ENCODE peak calls at places on chromosomes 7 and 10, in seven cellular contexts. T, C, X, D, V, Z and B are unnamed samples.

GRCh38 chr10:117987242-117987909 is 59.4 kb downstream of the RAB11FIP2 start:
- DNase-seq in T (no peak), C (no peak), X (no peak), D (no peak), V (no peak), Z (no peak), B (no peak)

GRCh38 chr7:54898659-54899340 is 120.0 kb upstream of the EGFR start:
- DNase-seq in T (no peak), C (no peak), X (no peak), D (no peak), V (no peak), Z (no peak), B (no peak)

GRCh38 chr7:142782922-142783900 is 12.4 kb downstream of the PRSS2 start:
- DNase-seq in T (peak; percentile 66), C (peak; percentile 90), X (peak; percentile 83), D (peak; percentile 70), V (peak; percentile 96), Z (peak; percentile 89), B (peak; percentile 67)

GRCh38 chr7:91345449-91345848 is 81.2 kb downstream of the FZD1 start:
- DNase-seq in T (no peak), C (no peak), X (no peak), D (no peak), V (no peak), Z (no peak), B (no peak)

GRCh38 chr10:24503627-24504320 is 219.9 kb downstream of the ARHGAP21 start:
- DNase-seq in T (peak; percentile 36), C (peak; percentile 63), X (peak; percentile 63), D (peak; percentile 36), V (peak; percentile 66), Z (peak; percentile 77), B (peak; percentile 24)

GRCh38 chr7:90946711-90947501 is 317.3 kb upstream of the FZD1 start:
- DNase-seq in T (no peak), C (no peak), X (no peak), D (no peak), V (no peak), Z (no peak), B (no peak)

GRCh38 chr10:102540023-102540422 is 36.3 kb downstream of the SUFU start:
- DNase-seq in T (no peak), C (peak; percentile 39), X (peak; percentile 30), D (no peak), V (peak; percentile 23), Z (no peak), B (no peak)

GRCh38 chr10:86079088-86079487 is 287.5 kb downstream of the GRID1 start:
- DNase-seq in T (no peak), C (no peak), X (no peak), D (no peak), V (peak; percentile 92), Z (peak; percentile 48), B (no peak)

GRCh38 chr7:22001345-22002004 is 55.8 kb upstream of the CDCA7L start:
- DNase-seq in T (peak; percentile 13), C (peak; percentile 66), X (peak; percentile 27), D (peak; percentile 16), V (peak; percentile 55), Z (no peak), B (peak; percentile 35)

GRCh38 chr7:94941844-94942632 is 34.6 kb downstream of the PPP1R9A start:
- DNase-seq in T (no peak), C (no peak), X (no peak), D (no peak), V (no peak), Z (no peak), B (no peak)

GRCh38 chr10:104331208-104331838 is 6.9 kb downstream of the ITPRIP start:
- DNase-seq in T (no peak), C (no peak), X (peak; percentile 70), D (no peak), V (no peak), Z (no peak), B (no peak)

GRCh38 chr10:81081887-81082620 is 544.4 kb downstream of the SH2D4B start:
- DNase-seq in T (no peak), C (no peak), X (no peak), D (no peak), V (peak; percentile 2), Z (peak; percentile 48), B (no peak)

GRCh38 chr10:69636626-69637550 is 6.8 kb downstream of the FAM241B start:
- DNase-seq in T (no peak), C (no peak), X (no peak), D (no peak), V (no peak), Z (no peak), B (no peak)

GRCh38 chr7:116713918-116714317 is 41.9 kb downstream of the MET start:
- DNase-seq in T (no peak), C (no peak), X (no peak), D (no peak), V (no peak), Z (no peak), B (no peak)

GRCh38 chr10:14758994-14759664 is 15.6 kb downstream of the FAM107B start:
- DNase-seq in T (no peak), C (peak; percentile 27), X (no peak), D (no peak), V (no peak), Z (no peak), B (no peak)

GRCh38 chr7:158617737-158618128 is 30.1 kb upstream of the PTPRN2 start:
- DNase-seq in T (no peak), C (no peak), X (no peak), D (no peak), V (peak; percentile 24), Z (no peak), B (no peak)

GRCh38 chr7:112129655-112130323 is 76.4 kb downstream of the DOCK4 start:
- DNase-seq in T (no peak), C (no peak), X (peak; percentile 48), D (no peak), V (no peak), Z (no peak), B (no peak)

GRCh38 chr10:78283069-78283682 is 249.5 kb downstream of the RPS24 start:
- DNase-seq in T (no peak), C (no peak), X (peak; percentile 18), D (no peak), V (no peak), Z (no peak), B (no peak)

GRCh38 chr10:101529207-101529606 is 58.9 kb downstream of the POLL start:
- DNase-seq in T (no peak), C (no peak), X (no peak), D (no peak), V (no peak), Z (no peak), B (no peak)

GRCh38 chr7:216360-217300 is 24.3 kb downstream of the FAM20C start:
- DNase-seq in T (no peak), C (no peak), X (no peak), D (no peak), V (no peak), Z (no peak), B (no peak)

GRCh38 chr10:30284860-30285594 is 64.1 kb downstream of the MTPAP start:
- DNase-seq in T (peak; percentile 42), C (peak; percentile 7), X (no peak), D (no peak), V (no peak), Z (no peak), B (no peak)

DNA sequence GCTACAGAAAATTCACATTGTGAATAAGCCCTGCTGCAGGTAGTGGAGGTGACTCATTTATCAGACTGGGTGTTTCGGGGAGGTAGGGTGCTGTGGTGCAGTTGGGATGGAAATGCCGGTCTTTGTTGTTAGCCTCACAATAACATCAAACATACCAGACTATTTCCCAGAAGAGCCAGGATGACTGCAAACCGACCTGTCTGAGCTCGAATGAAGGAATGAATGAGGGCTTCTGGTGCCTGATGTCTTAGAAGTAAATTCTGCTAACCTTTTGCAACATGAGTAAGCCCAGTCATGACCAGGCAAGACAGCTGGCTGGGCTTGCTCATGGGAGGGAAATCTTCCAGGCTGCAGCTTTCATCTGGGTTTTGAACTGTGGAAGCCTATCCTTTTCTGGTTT is 2.4 kb upstream of the VDAC2 start:
- DNase-seq in T (no peak), C (no peak), X (no peak), D (no peak), V (peak; percentile 60), Z (no peak), B (no peak)
- TF ChIP-seq TAF1 in T (no peak), C (no peak), X (no peak), D (no peak), V (no peak), Z (no peak), B (no peak)

GRCh38 chr7:130735273-130735716 is 1.3 kb upstream of the KLF14 start:
- DNase-seq in T (no peak), C (no peak), X (no peak), D (no peak), V (no peak), Z (no peak), B (no peak)

GRCh38 chr7:130733866-130734524 is at the start of gene KLF14:
- DNase-seq in T (no peak), C (peak; percentile 88), X (no peak), D (peak; percentile 54), V (peak; percentile 54), Z (peak; percentile 67), B (peak; percentile 46)

GRCh38 chr7:130736298-130736900 is 2.4 kb upstream of the KLF14 start:
- DNase-seq in T (no peak), C (no peak), X (no peak), D (no peak), V (no peak), Z (no peak), B (no peak)

GRCh38 chr7:130734525-130735272 is 692 bp upstream of the KLF14 start:
- DNase-seq in T (no peak), C (peak; percentile 41), X (no peak), D (no peak), V (no peak), Z (no peak), B (no peak)

GRCh38 chr7:130732980-130733865 is 784 bp downstream of the KLF14 start:
- DNase-seq in T (no peak), C (peak; percentile 84), X (no peak), D (peak; percentile 50), V (peak; percentile 70), Z (peak; percentile 74), B (no peak)
- TF ChIP-seq TAF1 in T (no peak), C (no peak), X (no peak), D (no peak), V (no peak), Z (peak; percentile 1), B (no peak)

GRCh38 chr10:116159197-116159596 is 113.8 kb downstream of the GFRA1 start:
- DNase-seq in T (no peak), C (no peak), X (no peak), D (no peak), V (no peak), Z (no peak), B (no peak)

GRCh38 chr10:116162851-116163250 is 110.2 kb downstream of the GFRA1 start:
- DNase-seq in T (no peak), C (no peak), X (no peak), D (no peak), V (no peak), Z (no peak), B (no peak)

GRCh38 chr10:116155191-116155590 is 117.8 kb downstream of the GFRA1 start:
- DNase-seq in T (no peak), C (no peak), X (no peak), D (no peak), V (no peak), Z (no peak), B (no peak)

GRCh38 chr10:116160271-116160670 is 112.7 kb downstream of the GFRA1 start:
- DNase-seq in T (no peak), C (no peak), X (no peak), D (no peak), V (no peak), Z (no peak), B (no peak)

GRCh38 chr10:116158036-116158435 is 115.0 kb downstream of the GFRA1 start:
- DNase-seq in T (no peak), C (no peak), X (no peak), D (no peak), V (no peak), Z (no peak), B (no peak)
- TF ChIP-seq TAF1 in T (no peak), C (no peak), X (no peak), D (no peak), V (no peak), Z (no peak), B (no peak)

GRCh38 chr10:35462491-35462934 is 126.2 kb downstream of the CCNY start:
- DNase-seq in T (no peak), C (no peak), X (peak; percentile 56), D (no peak), V (no peak), Z (no peak), B (no peak)
- TF ChIP-seq TAF1 in T (no peak), C (no peak), X (no peak), D (no peak), V (no peak), Z (no peak), B (no peak)